ENCODE peak calls at places on chromosome 19, in nine cellular contexts. G is CD4-positive, alpha-beta T cell; N is AG04450; B is endothelial cell; W is fibroblast of the aortic adventitia; Z is progenitor cell of endocrine pancreas; C is H1; S is astrocyte of the spinal cord; X is heart left ventricle. R is an unnamed sample.

GRCh38 chr19:4012975-4013634 is 5.6 kb downstream of the PIAS4 start:
- DNase-seq in G (no peak), N (no peak), B (no peak), W (no peak), Z (no peak), C (no peak), S (no peak), X (no peak), R (no peak)

GRCh38 chr19:11024259-11024658 is 63.4 kb downstream of the SMARCA4 start:
- DNase-seq in G (no peak), N (no peak), B (no peak), W (no peak), Z (no peak), C (no peak), S (no peak), X (no peak), R (no peak)

GRCh38 chr19:7597689-7598088 is 2.0 kb downstream of the CAMSAP3 start:
- DNase-seq in G (no peak), N (no peak), B (no peak), W (no peak), Z (no peak), C (no peak), S (no peak), X (no peak), R (no peak)

GRCh38 chr19:12784394-12784870 is 6.9 kb upstream of the JUNB start:
- DNase-seq in G (no peak), N (no peak), B (no peak), W (no peak), Z (no peak), C (no peak), S (no peak), X (no peak), R (no peak)

GRCh38 chr19:50377051-50377441 is 789 bp downstream of the NR1H2 start:
- DNase-seq in G (peak), N (no peak), B (no peak), W (no peak), Z (no peak), C (peak), S (no peak), X (peak), R (no peak)

GRCh38 chr19:42344336-42344893 is 19.0 kb downstream of the MEGF8 start:
- DNase-seq in G (no peak), N (no peak), B (no peak), W (no peak), Z (no peak), C (no peak), S (no peak), X (peak), R (no peak)

GRCh38 chr19:1076046-1076386 is 9.0 kb downstream of the ARHGAP45 start:
- DNase-seq in G (no peak), N (no peak), B (no peak), W (no peak), Z (no peak), C (no peak), S (no peak), X (no peak), R (no peak)

GRCh38 chr19:17681505-17682125 is 6.5 kb downstream of the UNC13A start:
- DNase-seq in G (peak), N (peak), B (peak), W (peak), Z (peak), C (peak), S (peak), X (no peak), R (peak)

GRCh38 chr19:48461982-48462655 is 6.7 kb downstream of the KCNJ14 start:
- DNase-seq in G (no peak), N (no peak), B (no peak), W (no peak), Z (no peak), C (peak), S (no peak), X (no peak), R (no peak)

GRCh38 chr19:4067396-4068057 is 828 bp upstream of the ZBTB7A start:
- DNase-seq in G (peak), N (no peak), B (peak), W (no peak), Z (no peak), C (no peak), S (no peak), X (peak), R (no peak)

GRCh38 chr19:10417598-10418280 is 2.6 kb upstream of the PDE4A start:
- DNase-seq in G (no peak), N (no peak), B (no peak), W (no peak), Z (no peak), C (peak), S (no peak), X (no peak), R (no peak)

GRCh38 chr19:32061304-32061703 is 284.1 kb upstream of the ZNF507 start:
- DNase-seq in G (no peak), N (no peak), B (no peak), W (no peak), Z (no peak), C (no peak), S (no peak), X (no peak), R (no peak)

GRCh38 chr19:30479231-30479630 is 107.0 kb downstream of the ZNF536 start:
- DNase-seq in G (no peak), N (no peak), B (no peak), W (no peak), Z (no peak), C (no peak), S (no peak), X (peak), R (no peak)

GRCh38 chr19:51194527-51195315 is 30.2 kb upstream of the CD33 start:
- DNase-seq in G (no peak), N (no peak), B (no peak), W (no peak), Z (no peak), C (no peak), S (no peak), X (no peak), R (no peak)

GRCh38 chr19:34575206-34575605 is 93.6 kb downstream of the WTIP start:
- DNase-seq in G (no peak), N (no peak), B (no peak), W (no peak), Z (no peak), C (no peak), S (no peak), X (no peak), R (no peak)

GRCh38 chr19:36528921-36529518 is 949 bp upstream of the ZNF260 start:
- DNase-seq in G (no peak), N (no peak), B (peak), W (no peak), Z (no peak), C (peak), S (no peak), X (no peak), R (peak)

GRCh38 chr19:40646564-40647254 is 43.7 kb downstream of the NUMBL start:
- DNase-seq in G (no peak), N (no peak), B (no peak), W (no peak), Z (no peak), C (no peak), S (no peak), X (no peak), R (no peak)

GRCh38 chr19:55340784-55341147 is 1.1 kb downstream of the KMT5C start:
- DNase-seq in G (no peak), N (no peak), B (peak), W (no peak), Z (peak), C (no peak), S (no peak), X (no peak), R (no peak)
- TF ChIP-seq CTCF in G (no peak), N (peak), B (no peak), W (no peak), Z (peak), C (no peak), S (peak), X (no peak), R (peak)

GRCh38 chr19:44955500-44956439 is 590 bp downstream of the CLPTM1 start:
- DNase-seq in G (no peak), N (no peak), B (no peak), W (no peak), Z (no peak), C (no peak), S (no peak), X (no peak), R (no peak)
- TF ChIP-seq CTCF in G (no peak), N (no peak), B (no peak), W (no peak), Z (no peak), C (no peak), S (no peak), X (no peak), R (no peak)

GRCh38 chr19:52296773-52297600 is at the start of gene ZNF480:
- DNase-seq in G (peak), N (peak), B (peak), W (peak), Z (peak), C (peak), S (peak), X (peak), R (peak)
- TF ChIP-seq CTCF in G (no peak), N (peak), B (no peak), W (peak), Z (peak), C (no peak), S (no peak), X (peak), R (no peak)

GRCh38 chr19:55461259-55461973 is at the start of gene ISOC2:
- DNase-seq in G (peak), N (peak), B (peak), W (peak), Z (peak), C (peak), S (peak), X (peak), R (peak)
- TF ChIP-seq CTCF in G (no peak), N (no peak), B (no peak), W (no peak), Z (no peak), C (no peak), S (no peak), X (no peak), R (no peak)

GRCh38 chr19:19033426-19034203 is at the start of the genes ARMC6 and SUGP2:
- DNase-seq in G (peak), N (peak), B (peak), W (peak), Z (peak), C (peak), S (peak), X (peak), R (peak)
- TF ChIP-seq CTCF in G (no peak), N (no peak), B (no peak), W (peak), Z (peak), C (no peak), S (no peak), X (no peak), R (no peak)

DNA sequence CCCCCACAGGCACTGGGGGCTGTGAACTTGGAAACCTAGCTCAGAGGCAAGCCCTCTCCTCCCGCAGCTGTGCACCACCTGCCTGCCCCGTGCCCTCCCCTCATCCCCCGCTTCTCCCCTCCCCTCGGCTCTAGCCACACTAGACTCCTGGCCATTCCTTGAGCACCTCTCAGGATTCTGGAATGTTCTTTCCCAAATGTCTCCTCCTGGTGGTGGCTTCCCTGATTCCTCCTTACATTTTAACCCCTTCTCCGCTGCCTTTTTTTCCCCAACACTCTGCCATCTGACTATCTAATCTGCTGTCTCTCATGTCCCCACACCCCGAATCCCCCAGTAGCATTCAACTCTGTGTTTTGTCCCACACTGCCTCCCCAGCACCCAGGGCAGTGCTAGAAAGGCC is 6.7 kb downstream of the NANOS3 start:
- DNase-seq in G (no peak), N (no peak), B (no peak), W (no peak), Z (no peak), C (no peak), S (no peak), X (no peak), R (no peak)
- TF ChIP-seq CTCF in G (no peak), N (peak), B (no peak), W (peak), Z (no peak), C (peak), S (peak), X (no peak), R (no peak)

GRCh38 chr19:23273594-23274412 is 23.6 kb upstream of the ZNF724 start:
- DNase-seq in G (peak), N (peak), B (peak), W (peak), Z (peak), C (peak), S (peak), X (peak), R (peak)
- TF ChIP-seq CTCF in G (no peak), N (no peak), B (no peak), W (no peak), Z (no peak), C (no peak), S (no peak), X (no peak), R (peak)

DNA sequence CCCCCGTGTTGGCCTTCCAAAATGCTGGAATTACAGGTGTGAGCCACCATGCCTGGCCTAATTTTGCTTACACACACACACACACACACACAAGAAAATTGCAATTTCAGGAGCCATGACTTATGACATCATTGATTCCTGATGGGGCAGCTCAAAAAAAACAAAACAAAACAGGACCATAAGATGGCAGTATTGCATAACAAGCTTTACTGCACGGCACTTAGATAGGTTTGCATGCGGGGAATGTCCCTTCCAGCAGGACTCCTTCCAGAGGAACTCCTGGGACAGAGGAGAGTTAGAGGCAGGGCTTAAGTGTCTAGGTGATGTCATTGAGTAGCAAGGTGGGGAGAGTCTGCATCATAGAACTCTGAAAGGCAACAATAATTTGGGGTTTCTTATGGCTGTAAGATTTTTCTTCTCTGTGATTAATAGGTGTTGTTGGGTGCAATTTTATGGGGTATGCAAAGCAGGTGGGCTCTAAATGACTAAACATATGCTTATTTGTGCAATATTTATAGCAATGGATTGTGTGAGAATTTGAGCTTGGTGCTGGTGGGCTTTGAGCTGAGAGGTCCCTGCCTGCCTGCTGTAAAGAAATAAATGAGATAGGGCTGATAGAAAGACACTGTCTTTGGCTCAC is 9.0 kb upstream of the ACSBG2 start:
- DNase-seq in G (no peak), N (peak), B (no peak), W (peak), Z (no peak), C (no peak), S (peak), X (no peak), R (peak)
- TF ChIP-seq CTCF in G (no peak), N (peak), B (no peak), W (peak), Z (peak), C (peak), S (peak), X (peak), R (peak)

DNA sequence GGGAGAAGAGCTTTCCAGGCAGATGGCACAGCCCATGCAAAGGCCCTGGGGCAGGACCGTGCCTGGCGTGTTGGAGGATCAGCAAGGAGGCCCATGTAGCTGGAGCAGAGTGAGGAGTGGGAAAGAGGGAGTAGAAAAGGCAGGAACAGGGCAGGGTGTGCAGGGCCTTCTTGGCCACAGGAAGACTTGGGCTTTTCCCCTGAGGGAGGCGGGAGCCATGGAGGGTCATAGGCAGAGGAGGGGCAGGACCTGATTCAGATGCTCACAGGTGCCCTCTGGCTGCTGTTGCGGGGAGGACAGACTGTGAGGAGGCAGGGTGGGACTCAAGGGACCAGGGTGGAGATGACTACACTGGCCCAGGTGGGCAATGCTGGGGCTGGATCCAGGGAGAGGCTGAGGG is 13.8 kb upstream of the PTPRS start:
- DNase-seq in G (no peak), N (no peak), B (peak), W (no peak), Z (no peak), C (peak), S (no peak), X (no peak), R (peak)
- TF ChIP-seq CTCF in G (no peak), N (peak), B (peak), W (no peak), Z (peak), C (peak), S (peak), X (no peak), R (no peak)

R was measured in GM10248.